ENCODE peak calls at places on chromosome 22, in six cellular contexts. A, R, I, C, J and Z are unnamed samples.

GRCh38 chr22:24069721-24070120 is 58.6 kb downstream of the CABIN1 start:
- DNase-seq in J (no peak), A (no peak), R (no peak), C (no peak), I (no peak), Z (no peak)

GRCh38 chr22:22821340-22821739 is 66.3 kb upstream of the IGLL5 start:
- DNase-seq in R (no peak), I (no peak), A (no peak), C (no peak), J (no peak), Z (no peak)

GRCh38 chr22:22877523-22878210 is 9.9 kb upstream of the IGLL5 start:
- DNase-seq in R (peak; percentile 62), J (no peak), C (peak; percentile 45), I (peak; percentile 76), A (peak; percentile 36), Z (peak; percentile 17)

GRCh38 chr22:42080287-42080686 is 787 bp downstream of the SMDT1 start:
- DNase-seq in R (peak; percentile 8), J (no peak), A (peak; percentile 46), C (peak; percentile 53), I (no peak), Z (no peak)

GRCh38 chr22:40605676-40606250 is 30.8 kb downstream of the MRTFA start:
- DNase-seq in R (no peak), I (no peak), C (peak; percentile 42), A (no peak), J (no peak), Z (no peak)

GRCh38 chr22:26199665-26200064 is 30.4 kb downstream of the SEZ6L start:
- DNase-seq in I (no peak), J (no peak), R (no peak), A (no peak), C (no peak), Z (no peak)

GRCh38 chr22:33049125-33049729 is 9.0 kb downstream of the SYN3 start:
- DNase-seq in C (peak; percentile 67), A (peak; percentile 61), I (peak; percentile 69), J (peak; percentile 67), R (peak; percentile 44), Z (peak; percentile 51)

GRCh38 chr22:39856588-39856987 is 37.0 kb downstream of the ENTHD1 start:
- DNase-seq in R (no peak), A (no peak), C (no peak), I (no peak), J (no peak), Z (no peak)

GRCh38 chr22:40453676-40454075 is 83.3 kb downstream of the SGSM3 start:
- DNase-seq in A (no peak), I (no peak), C (peak; percentile 43), J (no peak), R (no peak), Z (no peak)

GRCh38 chr22:46737976-46738641 is at the start of gene CERK:
- DNase-seq in I (peak; percentile 83), C (peak; percentile 62), J (peak; percentile 75), R (peak; percentile 35), A (no peak), Z (no peak)

DNA sequence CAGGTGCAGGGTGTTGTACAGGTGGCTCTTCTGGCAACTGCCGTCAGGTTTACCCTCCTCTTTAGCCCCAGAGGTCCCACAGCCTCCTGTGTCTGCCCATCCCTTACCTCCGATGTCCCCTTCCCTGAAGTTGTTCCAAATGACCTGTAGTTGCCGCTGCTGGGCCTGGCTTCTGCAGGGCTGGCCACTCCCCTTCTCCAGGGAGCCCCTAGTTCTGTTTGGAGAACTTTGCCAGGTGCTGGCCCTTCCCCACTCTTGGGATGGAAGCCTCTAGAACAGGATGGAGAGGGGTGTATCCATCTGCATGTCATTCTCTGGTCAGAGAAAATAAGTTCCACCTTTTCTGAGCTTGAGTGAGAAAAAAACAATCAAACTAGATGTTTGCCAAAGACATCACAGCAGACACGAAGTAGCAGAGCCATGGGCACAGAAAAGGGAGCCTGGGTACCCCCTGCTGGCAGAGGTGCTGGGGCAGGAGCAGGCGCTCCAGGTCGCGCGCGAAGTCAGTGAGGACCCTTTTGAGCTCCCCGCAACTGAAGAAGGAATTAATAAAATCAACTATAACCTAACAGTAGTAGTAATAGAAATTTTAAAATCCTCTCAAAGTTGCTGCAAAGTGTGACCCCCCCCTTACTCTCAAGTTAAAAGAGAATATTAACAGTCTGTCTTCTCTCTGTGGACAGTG is 20.2 kb upstream of the PARVB start:
- DNase-seq in A (no peak), I (no peak), R (no peak), C (no peak), J (peak; percentile 15), Z (no peak)
- TF ChIP-seq CTCF in A (peak; percentile 65), I (no peak), R (no peak), C (peak; percentile 17), J (no peak), Z (peak; percentile 3)

DNA sequence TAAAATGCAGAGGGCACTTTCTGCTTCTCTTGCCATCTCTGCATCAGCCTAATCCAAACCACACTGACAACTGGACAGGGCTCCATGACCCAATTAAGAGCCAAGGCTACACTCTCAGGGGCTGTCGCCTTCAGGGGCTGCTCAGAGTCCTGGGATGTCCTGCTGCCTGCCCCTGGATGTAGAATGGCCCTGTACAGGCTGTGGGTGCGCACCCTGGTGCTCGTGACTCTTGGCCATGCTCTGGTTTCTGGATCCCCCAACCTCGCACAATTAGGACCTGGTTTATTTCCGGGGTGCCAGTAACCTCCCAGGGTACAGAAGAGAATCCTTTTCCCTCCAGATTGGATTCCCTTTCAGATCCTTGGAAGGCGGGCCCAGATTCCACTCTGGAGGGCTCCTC is 11.3 kb downstream of the IFT27 start:
- DNase-seq in R (no peak), I (no peak), A (no peak), J (no peak), C (no peak), Z (no peak)
- H3K4me3 ChIP-seq in R (no peak overlapping the region), I (no peak overlapping the region), A (no peak overlapping the region), J (no peak overlapping the region), C (no peak overlapping the region), Z (no peak overlapping the region)

GRCh38 chr22:19371893-19372292 is 59.6 kb downstream of the HIRA start:
- DNase-seq in C (no peak), I (no peak), J (no peak), A (no peak), R (no peak), Z (no peak)
- H3K36me3 ChIP-seq in C (peaks cover 58% of the 10 kb centered on the region), I (peaks cover 49% of the 10 kb centered on the region), J (peaks cover 98% of the 10 kb centered on the region), A (peaks cover 81% of the 10 kb centered on the region), R (peaks cover 20% of the 10 kb centered on the region), Z (peaks cover 30% of the 10 kb centered on the region)

DNA sequence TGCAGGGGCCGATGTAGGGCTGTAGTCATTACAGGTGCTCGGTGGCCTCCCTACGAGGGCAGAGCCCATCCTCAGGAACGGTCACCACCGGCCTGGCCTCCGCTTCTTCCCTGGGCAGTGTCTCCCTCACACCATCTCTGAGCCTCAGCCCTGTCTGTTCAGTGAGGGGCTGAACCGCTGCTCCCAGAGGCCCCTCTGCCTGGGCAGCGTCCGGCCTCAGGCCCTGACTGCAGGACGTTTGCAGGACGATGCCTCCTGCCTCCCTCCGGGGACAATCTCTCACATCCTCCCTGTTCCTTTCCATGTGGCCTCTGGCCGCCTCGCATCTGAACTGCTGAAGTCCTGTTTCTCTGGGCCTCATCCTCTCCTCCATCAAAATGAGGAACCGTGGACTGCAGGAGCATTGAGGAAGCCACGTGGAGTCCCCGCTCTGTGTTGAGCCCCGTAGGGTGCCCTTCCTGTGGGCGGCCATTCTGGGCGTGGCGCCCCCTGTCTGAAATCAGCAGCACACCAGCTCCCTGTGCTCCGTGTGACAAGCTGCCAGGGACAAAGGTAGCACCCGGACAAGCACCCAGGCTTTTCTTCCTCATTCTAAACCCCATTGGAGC is 933.5 kb downstream of the BRD1 start:
- DNase-seq in I (peak; percentile 46), R (no peak), C (no peak), A (no peak), J (no peak), Z (no peak)
- TF ChIP-seq CTCF in I (peak; percentile 6), R (no peak), C (no peak), A (no peak), J (no peak), Z (no peak)

GRCh38 chr22:48694296-48694883 is 1133.3 kb downstream of the BRD1 start:
- DNase-seq in J (peak; percentile 38), C (no peak), R (no peak), A (no peak), I (peak; percentile 24), Z (no peak)

GRCh38 chr22:48695251-48695650 is 1132.4 kb downstream of the BRD1 start:
- DNase-seq in C (no peak), R (no peak), I (peak; percentile 10), A (no peak), J (no peak), Z (no peak)

GRCh38 chr22:48692734-48693376 is 1134.8 kb downstream of the BRD1 start:
- DNase-seq in R (no peak), J (peak; percentile 39), A (no peak), I (peak; percentile 41), C (no peak), Z (no peak)

GRCh38 chr22:48691431-48691851 is 1136.2 kb downstream of the BRD1 start:
- DNase-seq in J (peak; percentile 38), I (peak; percentile 54), R (no peak), A (no peak), C (no peak), Z (no peak)

DNA sequence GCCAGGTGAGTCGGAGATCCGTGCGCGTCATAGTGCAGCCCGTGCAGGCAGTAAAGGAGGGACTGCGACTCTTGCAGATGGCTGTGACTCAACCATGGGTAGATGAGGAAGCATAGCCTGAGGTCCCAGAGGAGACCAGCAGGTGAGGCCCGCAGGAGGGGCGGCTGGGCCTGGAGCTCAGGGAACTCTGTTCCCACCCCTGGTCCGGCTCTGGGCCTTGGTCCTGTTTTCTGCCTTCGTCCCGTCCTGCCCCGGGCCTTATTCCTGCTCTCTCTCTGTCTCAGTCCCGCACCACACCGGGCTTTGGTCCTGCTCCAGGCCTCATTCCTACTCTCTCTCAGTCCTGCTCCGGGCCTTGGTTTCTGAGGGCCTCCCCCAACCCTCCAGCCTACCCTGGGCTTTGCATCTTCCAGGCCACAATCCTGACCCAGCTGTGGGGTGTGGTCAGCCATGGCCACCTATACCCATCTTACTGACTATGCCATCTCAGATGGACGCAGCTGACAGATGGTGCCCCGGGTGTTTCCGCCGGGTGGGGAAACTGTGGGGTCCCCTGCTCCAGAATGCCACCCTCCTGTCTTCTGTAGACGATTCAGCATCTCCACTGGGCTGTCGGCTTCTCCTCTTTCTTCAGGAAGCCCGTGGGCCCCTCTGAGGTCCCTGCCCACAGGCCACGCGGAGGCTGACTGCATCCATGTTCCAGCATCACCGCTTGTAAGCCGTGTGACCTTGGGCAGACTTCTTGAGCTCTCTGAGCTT is 1134.1 kb downstream of the BRD1 start:
- DNase-seq in J (peak; percentile 38), A (no peak), R (no peak), C (no peak), I (peak; percentile 43), Z (no peak)
- H3K4me3 ChIP-seq in J (no peak overlapping the region), A (no peak overlapping the region), R (no peak overlapping the region), C (no peak overlapping the region), I (no peak overlapping the region), Z (no peak overlapping the region)

GRCh38 chr22:28743852-28744251 is 2.0 kb downstream of the HSCB start:
- DNase-seq in C (no peak), J (no peak), R (no peak), I (no peak), A (no peak), Z (no peak)
- H3K36me3 ChIP-seq in C (peaks cover 17% of the 10 kb centered on the region), J (peaks cover 55% of the 10 kb centered on the region), R (no peaks in the 10 kb centered on the region), I (peaks cover 4% of the 10 kb centered on the region), A (peaks cover 10% of the 10 kb centered on the region), Z (peaks cover 9% of the 10 kb centered on the region)

DNA sequence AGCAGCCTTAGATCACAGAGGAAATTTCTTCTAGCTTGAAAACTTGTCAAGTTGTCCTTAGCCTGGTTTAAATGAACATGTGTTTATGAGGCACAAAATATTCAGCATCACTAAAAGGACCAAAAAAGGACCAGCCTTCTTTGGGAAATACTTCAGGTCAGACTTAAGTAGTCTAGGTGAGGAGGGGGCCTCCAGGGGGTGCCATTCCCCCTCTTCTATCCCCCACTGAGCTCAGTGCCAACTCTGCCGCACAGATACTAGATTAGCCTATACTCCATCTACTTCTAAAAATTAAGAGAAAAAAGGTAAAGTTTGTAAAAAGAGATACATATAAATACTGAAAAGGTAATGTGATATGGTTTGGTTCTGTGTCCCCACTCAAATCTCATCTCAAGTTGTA is 20.6 kb downstream of the CLTCL1 start:
- DNase-seq in I (no peak), R (no peak), J (no peak), A (no peak), C (no peak), Z (no peak)
- TF ChIP-seq CTCF in I (no peak), R (no peak), J (no peak), A (no peak), C (no peak), Z (no peak)